ENCODE peak calls at places on chromosomes 1 and 21, in seven cellular contexts. R, S, X, Y, J, N and B are unnamed samples.

GRCh38 chr1:151759241-151759640 is 4.1 kb downstream of the MRPL9 start:
- DNase-seq in R (no peak), S (no peak), X (no peak), Y (no peak), J (no peak), N (peak), B (no peak)

GRCh38 chr1:1599919-1600860 is at the start of gene FNDC10:
- DNase-seq in R (no peak), S (peak), X (no peak), Y (no peak), J (no peak), N (no peak), B (no peak)

GRCh38 chr1:213829806-213830205 is 158.0 kb upstream of the PROX1 start:
- DNase-seq in R (no peak), S (no peak), X (no peak), Y (no peak), J (no peak), N (no peak), B (no peak)

GRCh38 chr1:58204284-58204683 is 342.2 kb downstream of the OMA1 start:
- DNase-seq in R (no peak), S (no peak), X (no peak), Y (no peak), J (no peak), N (no peak), B (no peak)

GRCh38 chr1:188988589-188988988 is 1489.1 kb downstream of the BRINP3 start:
- DNase-seq in R (no peak), S (no peak), X (no peak), Y (no peak), J (peak), N (no peak), B (no peak)

GRCh38 chr1:20430355-20431290 is 55.4 kb downstream of the CAMK2N1 start:
- DNase-seq in R (no peak), S (peak), X (no peak), Y (no peak), J (no peak), N (peak), B (no peak)

GRCh38 chr1:200302192-200302892 is 107.5 kb downstream of the ZNF281 start:
- DNase-seq in R (peak), S (peak), X (no peak), Y (peak), J (no peak), N (peak), B (peak)

GRCh38 chr1:7149080-7149838 is 364.0 kb downstream of the CAMTA1 start:
- DNase-seq in R (no peak), S (no peak), X (no peak), Y (no peak), J (no peak), N (no peak), B (peak)

GRCh38 chr1:7588457-7588827 is 182.7 kb upstream of the VAMP3 start:
- DNase-seq in R (no peak), S (no peak), X (no peak), Y (no peak), J (no peak), N (no peak), B (no peak)

GRCh38 chr21:32459972-32460371 is 47.5 kb downstream of the EVA1C start:
- DNase-seq in R (no peak), S (no peak), X (no peak), Y (no peak), J (no peak), N (peak), B (no peak)

GRCh38 chr1:238176441-238176840 is 285.7 kb upstream of the ZP4 start:
- DNase-seq in R (no peak), S (no peak), X (no peak), Y (no peak), J (no peak), N (no peak), B (peak)

GRCh38 chr1:211581521-211581920 is 2.6 kb upstream of the SLC30A1 start:
- DNase-seq in R (no peak), S (no peak), X (no peak), Y (no peak), J (no peak), N (peak), B (peak)

GRCh38 chr1:30271401-30272287 is 451.7 kb downstream of the MATN1 start:
- DNase-seq in R (no peak), S (no peak), X (no peak), Y (no peak), J (no peak), N (no peak), B (no peak)

GRCh38 chr1:193674292-193674944 is 488.0 kb upstream of the B3GALT2 start:
- DNase-seq in R (no peak), S (no peak), X (no peak), Y (no peak), J (peak), N (no peak), B (peak)

GRCh38 chr1:199931666-199932377 is 95.7 kb upstream of the NR5A2 start:
- DNase-seq in R (no peak), S (peak), X (no peak), Y (no peak), J (peak), N (peak), B (no peak)

GRCh38 chr1:225697437-225697836 is 44.5 kb upstream of the ENAH start:
- DNase-seq in R (no peak), S (no peak), X (no peak), Y (no peak), J (no peak), N (no peak), B (no peak)

GRCh38 chr1:233714631-233715217 is 100.8 kb downstream of the KCNK1 start:
- DNase-seq in R (no peak), S (peak), X (no peak), Y (no peak), J (no peak), N (no peak), B (no peak)

GRCh38 chr1:62428351-62428750 is 8.5 kb upstream of the USP1 start:
- DNase-seq in R (no peak), S (no peak), X (no peak), Y (no peak), J (no peak), N (no peak), B (no peak)

GRCh38 chr1:19149736-19150135 is 60.3 kb downstream of the UBR4 start:
- DNase-seq in R (no peak), S (no peak), X (no peak), Y (no peak), J (no peak), N (no peak), B (no peak)